ENCODE peak calls at places on chromosomes 7 and 10, in ten cellular contexts. M, Y, D, U, E, W, L, G, I and B are unnamed samples.

GRCh38 chr7:7276151-7276550 is 93.8 kb downstream of the C1GALT1 start:
- DNase-seq in L (no peak), M (no peak), I (no peak), U (no peak), G (no peak), Y (no peak), D (no peak), E (no peak), W (no peak), B (no peak)

GRCh38 chr7:122544463-122544862 is 154.5 kb downstream of the RNF133 start:
- DNase-seq in M (no peak), W (peak), D (no peak), Y (peak), I (no peak), E (no peak), U (peak), G (no peak), L (no peak), B (no peak)

GRCh38 chr10:805635-806305 is 116.3 kb upstream of the DIP2C start:
- DNase-seq in E (no peak), Y (no peak), M (no peak), W (no peak), I (no peak), U (no peak), G (no peak), D (no peak), L (no peak), B (no peak)

GRCh38 chr7:45457591-45457990 is 116.6 kb upstream of the ADCY1 start:
- DNase-seq in I (no peak), M (no peak), E (no peak), W (no peak), D (no peak), U (no peak), G (no peak), Y (no peak), L (no peak), B (no peak)

GRCh38 chr10:7484456-7485266 is 73.8 kb upstream of the SFMBT2 start:
- DNase-seq in L (no peak), M (peak), W (peak), E (no peak), I (no peak), U (peak), G (no peak), D (no peak), Y (peak), B (no peak)

GRCh38 chr7:87316097-87316700 is 29.3 kb upstream of the CROT start:
- DNase-seq in D (no peak), U (no peak), Y (no peak), I (no peak), W (peak), G (no peak), E (no peak), M (no peak), L (no peak), B (no peak)

GRCh38 chr7:96236198-96237039 is 85.5 kb downstream of the SLC25A13 start:
- DNase-seq in I (peak), G (peak), L (no peak), M (no peak), Y (no peak), W (no peak), D (peak), U (peak), E (no peak), B (no peak)

GRCh38 chr7:4245135-4245865 is 436.8 kb upstream of the FOXK1 start:
- DNase-seq in L (no peak), I (peak), D (no peak), G (no peak), E (no peak), U (no peak), Y (no peak), M (no peak), W (no peak), B (no peak)

GRCh38 chr7:89837515-89837914 is 316.8 kb upstream of the STEAP1 start:
- DNase-seq in I (no peak), M (no peak), Y (no peak), D (no peak), E (no peak), U (no peak), G (no peak), W (no peak), L (no peak), B (no peak)